ENCODE peak calls at places on chromosomes 12 and 14, in eight cellular contexts. One of them, this sample, is unnamed.

GRCh38 chr14:91416744-91417133 is 881 bp downstream of the CCDC88C start:
- DNase-seq in psoas muscle: no peak
- DNase-seq in H1: no peak
- DNase-seq in BJ: no peak
- DNase-seq in tibial artery: no peak
- DNase-seq in heart left ventricle: no peak
- DNase-seq in bronchial epithelial cell: no peak
- DNase-seq in brain microvascular endothelial cell: no peak
- DNase-seq in this sample: no peak

GRCh38 chr14:91377700-91378652 is 39.6 kb downstream of the CCDC88C start:
- DNase-seq in psoas muscle: no peak
- DNase-seq in H1: no peak
- DNase-seq in BJ: no peak
- DNase-seq in tibial artery: no peak
- DNase-seq in heart left ventricle: no peak
- DNase-seq in bronchial epithelial cell: no peak
- DNase-seq in brain microvascular endothelial cell: no peak
- DNase-seq in this sample: no peak

GRCh38 chr12:57214398-57214781 is 2.2 kb upstream of the NXPH4 start:
- DNase-seq in psoas muscle: peak; percentile 67
- DNase-seq in H1: no peak
- DNase-seq in BJ: no peak
- DNase-seq in tibial artery: peak; percentile 81
- DNase-seq in heart left ventricle: no peak
- DNase-seq in bronchial epithelial cell: peak; percentile 44
- DNase-seq in brain microvascular endothelial cell: peak; percentile 45
- DNase-seq in this sample: peak; percentile 61

GRCh38 chr12:47774664-47775063 is 1.6 kb downstream of the SLC48A1 start:
- DNase-seq in psoas muscle: peak; percentile 16
- DNase-seq in H1: no peak
- DNase-seq in BJ: no peak
- DNase-seq in tibial artery: no peak
- DNase-seq in heart left ventricle: no peak
- DNase-seq in bronchial epithelial cell: no peak
- DNase-seq in brain microvascular endothelial cell: no peak
- DNase-seq in this sample: no peak

GRCh38 chr14:105087308-105087962 is 22.2 kb upstream of the GPR132 start:
- DNase-seq in psoas muscle: no peak
- DNase-seq in H1: no peak
- DNase-seq in BJ: no peak
- DNase-seq in tibial artery: peak; percentile 72
- DNase-seq in heart left ventricle: no peak
- DNase-seq in bronchial epithelial cell: peak; percentile 80
- DNase-seq in brain microvascular endothelial cell: peak; percentile 16
- DNase-seq in this sample: peak; percentile 33

GRCh38 chr14:98623806-98624430 is 648.1 kb downstream of the BCL11B start:
- DNase-seq in psoas muscle: no peak
- DNase-seq in H1: no peak
- DNase-seq in BJ: no peak
- DNase-seq in tibial artery: no peak
- DNase-seq in heart left ventricle: no peak
- DNase-seq in bronchial epithelial cell: no peak
- DNase-seq in brain microvascular endothelial cell: no peak
- DNase-seq in this sample: no peak

GRCh38 chr12:9049520-9050133 is 60.3 kb downstream of the KLRG1 start:
- DNase-seq in psoas muscle: no peak
- DNase-seq in H1: no peak
- DNase-seq in BJ: no peak
- DNase-seq in tibial artery: no peak
- DNase-seq in heart left ventricle: no peak
- DNase-seq in bronchial epithelial cell: peak; percentile 58
- DNase-seq in brain microvascular endothelial cell: peak; percentile 39
- DNase-seq in this sample: no peak

GRCh38 chr12:132686831-132687210 is 321 bp downstream of the POLE start:
- DNase-seq in psoas muscle: no peak
- DNase-seq in H1: no peak
- DNase-seq in BJ: no peak
- DNase-seq in tibial artery: no peak
- DNase-seq in heart left ventricle: no peak
- DNase-seq in bronchial epithelial cell: no peak
- DNase-seq in brain microvascular endothelial cell: no peak
- DNase-seq in this sample: no peak

GRCh38 chr12:130547480-130548155 is 168.5 kb downstream of the RIMBP2 start:
- DNase-seq in psoas muscle: no peak
- DNase-seq in H1: no peak
- DNase-seq in BJ: no peak
- DNase-seq in tibial artery: no peak
- DNase-seq in heart left ventricle: no peak
- DNase-seq in bronchial epithelial cell: no peak
- DNase-seq in brain microvascular endothelial cell: no peak
- DNase-seq in this sample: no peak

GRCh38 chr14:103545219-103545914 is 16.4 kb downstream of the TRMT61A start:
- DNase-seq in psoas muscle: peak; percentile 23
- DNase-seq in H1: no peak
- DNase-seq in BJ: no peak
- DNase-seq in tibial artery: peak; percentile 67
- DNase-seq in heart left ventricle: peak; percentile 17
- DNase-seq in bronchial epithelial cell: no peak
- DNase-seq in brain microvascular endothelial cell: no peak
- DNase-seq in this sample: no peak

GRCh38 chr12:92010368-92010767 is 135.3 kb downstream of the BTG1 start:
- DNase-seq in psoas muscle: no peak
- DNase-seq in H1: no peak
- DNase-seq in BJ: no peak
- DNase-seq in tibial artery: no peak
- DNase-seq in heart left ventricle: no peak
- DNase-seq in bronchial epithelial cell: no peak
- DNase-seq in brain microvascular endothelial cell: no peak
- DNase-seq in this sample: no peak

GRCh38 chr14:101595887-101596721 is 34.8 kb downstream of the DIO3 start:
- DNase-seq in psoas muscle: no peak
- DNase-seq in H1: no peak
- DNase-seq in BJ: no peak
- DNase-seq in tibial artery: no peak
- DNase-seq in heart left ventricle: no peak
- DNase-seq in bronchial epithelial cell: no peak
- DNase-seq in brain microvascular endothelial cell: no peak
- DNase-seq in this sample: peak; percentile 14

GRCh38 chr14:55249423-55249822 is 21.8 kb upstream of the FBXO34 start:
- DNase-seq in psoas muscle: no peak
- DNase-seq in H1: no peak
- DNase-seq in BJ: no peak
- DNase-seq in tibial artery: no peak
- DNase-seq in heart left ventricle: no peak
- DNase-seq in bronchial epithelial cell: peak; percentile 35
- DNase-seq in brain microvascular endothelial cell: peak; percentile 54
- DNase-seq in this sample: no peak

GRCh38 chr14:23525611-23526010 is 26.0 kb downstream of the ZFHX2 start:
- DNase-seq in psoas muscle: no peak
- DNase-seq in H1: no peak
- DNase-seq in BJ: no peak
- DNase-seq in tibial artery: no peak
- DNase-seq in heart left ventricle: no peak
- DNase-seq in bronchial epithelial cell: no peak
- DNase-seq in brain microvascular endothelial cell: no peak
- DNase-seq in this sample: no peak

GRCh38 chr14:99595524-99595923 is 8.5 kb downstream of the CCDC85C start:
- DNase-seq in psoas muscle: no peak
- DNase-seq in H1: no peak
- DNase-seq in BJ: no peak
- DNase-seq in tibial artery: no peak
- DNase-seq in heart left ventricle: no peak
- DNase-seq in bronchial epithelial cell: no peak
- DNase-seq in brain microvascular endothelial cell: no peak
- DNase-seq in this sample: no peak

GRCh38 chr14:55707365-55707804 is 127.4 kb downstream of the KTN1 start:
- DNase-seq in psoas muscle: no peak
- DNase-seq in H1: no peak
- DNase-seq in BJ: no peak
- DNase-seq in tibial artery: no peak
- DNase-seq in heart left ventricle: no peak
- DNase-seq in bronchial epithelial cell: peak; percentile 67
- DNase-seq in brain microvascular endothelial cell: peak; percentile 35
- DNase-seq in this sample: no peak

GRCh38 chr14:51845811-51846210 is 14.6 kb upstream of the GNG2 start:
- DNase-seq in psoas muscle: no peak
- DNase-seq in H1: no peak
- DNase-seq in BJ: no peak
- DNase-seq in tibial artery: no peak
- DNase-seq in heart left ventricle: no peak
- DNase-seq in bronchial epithelial cell: no peak
- DNase-seq in brain microvascular endothelial cell: no peak
- DNase-seq in this sample: no peak

DNA sequence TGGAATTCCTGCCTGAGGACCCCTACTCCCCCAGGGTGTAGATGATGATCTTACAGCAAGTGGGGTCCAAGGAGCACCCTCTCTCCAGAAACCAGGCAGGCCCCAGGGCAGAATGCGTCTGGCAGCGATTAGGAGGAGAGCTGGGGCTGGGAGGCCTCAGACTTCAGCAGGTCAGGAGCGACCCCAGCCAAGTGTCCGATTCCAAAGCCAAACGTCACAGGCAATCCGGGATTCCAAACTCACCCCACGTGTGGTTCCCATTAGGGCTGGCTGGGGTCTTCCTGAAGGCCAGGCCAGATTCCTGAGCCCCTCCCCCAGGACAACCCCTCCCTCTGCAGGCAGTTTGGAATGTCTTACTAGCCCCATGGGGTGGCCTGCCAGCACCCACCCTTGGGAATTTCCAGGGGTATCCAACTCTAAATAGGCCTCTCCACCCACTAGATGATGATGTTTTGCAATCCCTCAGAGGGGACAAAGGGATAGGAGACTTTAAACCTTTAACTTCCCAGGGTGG is 17.3 kb upstream of the FIGNL2 start:
- DNase-seq in psoas muscle: no peak
- DNase-seq in H1: no peak
- DNase-seq in BJ: no peak
- DNase-seq in tibial artery: no peak
- DNase-seq in heart left ventricle: peak; percentile 19
- DNase-seq in bronchial epithelial cell: no peak
- DNase-seq in brain microvascular endothelial cell: no peak
- DNase-seq in this sample: no peak
- H3K27me3 ChIP-seq in psoas muscle: peaks cover 6% of the 10 kb centered on the region
- H3K27me3 ChIP-seq in H1: peaks cover 25% of the 10 kb centered on the region
- H3K27me3 ChIP-seq in BJ: peaks cover 16% of the 10 kb centered on the region
- H3K27me3 ChIP-seq in tibial artery: peaks cover 63% of the 10 kb centered on the region
- H3K27me3 ChIP-seq in heart left ventricle: peaks cover 19% of the 10 kb centered on the region
- H3K27me3 ChIP-seq in bronchial epithelial cell: peaks cover 44% of the 10 kb centered on the region
- H3K27me3 ChIP-seq in brain microvascular endothelial cell: peaks cover 32% of the 10 kb centered on the region
- H3K27me3 ChIP-seq in this sample: no peaks in the 10 kb centered on the region

GRCh38 chr12:113650476-113650875 is 178.8 kb upstream of the LHX5 start:
- DNase-seq in psoas muscle: no peak
- DNase-seq in H1: no peak
- DNase-seq in BJ: no peak
- DNase-seq in tibial artery: no peak
- DNase-seq in heart left ventricle: no peak
- DNase-seq in bronchial epithelial cell: peak; percentile 8
- DNase-seq in brain microvascular endothelial cell: no peak
- DNase-seq in this sample: no peak

GRCh38 chr12:113649256-113649830 is 177.7 kb upstream of the LHX5 start:
- DNase-seq in psoas muscle: no peak
- DNase-seq in H1: no peak
- DNase-seq in BJ: no peak
- DNase-seq in tibial artery: no peak
- DNase-seq in heart left ventricle: no peak
- DNase-seq in bronchial epithelial cell: no peak
- DNase-seq in brain microvascular endothelial cell: no peak
- DNase-seq in this sample: no peak

GRCh38 chr12:113643575-113643974 is 171.9 kb upstream of the LHX5 start:
- DNase-seq in psoas muscle: no peak
- DNase-seq in H1: no peak
- DNase-seq in BJ: no peak
- DNase-seq in tibial artery: no peak
- DNase-seq in heart left ventricle: no peak
- DNase-seq in bronchial epithelial cell: no peak
- DNase-seq in brain microvascular endothelial cell: no peak
- DNase-seq in this sample: no peak

GRCh38 chr12:113645183-113645582 is 173.5 kb upstream of the LHX5 start:
- DNase-seq in psoas muscle: no peak
- DNase-seq in H1: no peak
- DNase-seq in BJ: no peak
- DNase-seq in tibial artery: no peak
- DNase-seq in heart left ventricle: no peak
- DNase-seq in bronchial epithelial cell: no peak
- DNase-seq in brain microvascular endothelial cell: no peak
- DNase-seq in this sample: no peak

DNA sequence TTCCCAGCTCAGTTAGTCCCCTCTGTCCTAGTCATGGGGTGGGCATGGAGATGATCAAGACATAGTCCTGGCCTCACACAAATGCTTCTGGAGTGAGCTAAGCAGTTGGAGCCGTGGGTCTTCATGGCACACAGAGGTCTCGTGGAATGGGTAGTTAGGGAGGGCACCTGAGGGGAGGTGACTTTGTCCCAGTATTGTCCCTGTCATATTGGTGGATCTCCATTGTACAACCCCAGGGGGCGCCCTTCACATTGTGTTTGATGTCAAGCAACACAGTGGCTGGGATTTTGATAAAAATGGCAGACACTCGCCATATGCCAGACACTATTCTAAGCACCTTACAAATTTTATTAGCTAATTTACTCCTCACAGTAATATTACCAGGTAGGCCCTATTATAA is 175.4 kb upstream of the LHX5 start:
- DNase-seq in psoas muscle: no peak
- DNase-seq in H1: no peak
- DNase-seq in BJ: no peak
- DNase-seq in tibial artery: no peak
- DNase-seq in heart left ventricle: no peak
- DNase-seq in bronchial epithelial cell: no peak
- DNase-seq in brain microvascular endothelial cell: no peak
- DNase-seq in this sample: no peak
- TF ChIP-seq CTCF in psoas muscle: no peak
- TF ChIP-seq CTCF in H1: peak; percentile 36
- TF ChIP-seq CTCF in BJ: no peak
- TF ChIP-seq CTCF in tibial artery: no peak
- TF ChIP-seq CTCF in heart left ventricle: no peak
- TF ChIP-seq CTCF in bronchial epithelial cell: no peak
- TF ChIP-seq CTCF in brain microvascular endothelial cell: peak; percentile 15
- TF ChIP-seq CTCF in this sample: no peak

DNA sequence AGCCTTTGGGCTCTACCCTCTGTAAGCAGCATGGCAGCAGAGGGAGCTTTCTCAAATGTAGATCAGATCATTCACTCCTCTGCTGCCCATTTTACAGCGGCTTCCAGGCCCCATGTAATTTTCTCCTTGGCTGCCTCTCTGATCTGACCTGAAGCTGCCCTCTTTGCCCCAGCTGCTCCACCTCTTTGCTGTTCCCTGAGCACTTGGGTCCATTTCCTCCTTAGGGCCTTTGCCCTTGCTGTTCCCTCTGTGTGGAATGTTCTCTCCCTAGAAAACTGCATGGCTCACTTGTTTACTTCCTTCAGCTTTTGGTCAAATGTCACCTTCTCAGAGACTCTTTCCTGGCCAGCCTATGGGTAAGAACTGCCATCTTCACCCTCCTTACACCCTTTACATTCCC is 37.2 kb downstream of the SMOC1 start:
- DNase-seq in psoas muscle: no peak
- DNase-seq in H1: no peak
- DNase-seq in BJ: no peak
- DNase-seq in tibial artery: no peak
- DNase-seq in heart left ventricle: no peak
- DNase-seq in bronchial epithelial cell: no peak
- DNase-seq in brain microvascular endothelial cell: no peak
- DNase-seq in this sample: no peak
- H3K27me3 ChIP-seq in psoas muscle: no peaks in the 10 kb centered on the region
- H3K27me3 ChIP-seq in H1: no peaks in the 10 kb centered on the region
- H3K27me3 ChIP-seq in BJ: no peaks in the 10 kb centered on the region
- H3K27me3 ChIP-seq in tibial artery: no peaks in the 10 kb centered on the region
- H3K27me3 ChIP-seq in heart left ventricle: peaks cover 5% of the 10 kb centered on the region
- H3K27me3 ChIP-seq in bronchial epithelial cell: no peaks in the 10 kb centered on the region
- H3K27me3 ChIP-seq in brain microvascular endothelial cell: no peaks in the 10 kb centered on the region
- H3K27me3 ChIP-seq in this sample: no peaks in the 10 kb centered on the region

GRCh38 chr12:11513288-11513687 is 117.9 kb upstream of the PRB2 start:
- DNase-seq in psoas muscle: no peak
- DNase-seq in H1: no peak
- DNase-seq in BJ: no peak
- DNase-seq in tibial artery: no peak
- DNase-seq in heart left ventricle: no peak
- DNase-seq in bronchial epithelial cell: peak; percentile 10
- DNase-seq in brain microvascular endothelial cell: peak; percentile 12
- DNase-seq in this sample: no peak
- TF ChIP-seq CTCF in psoas muscle: no peak
- TF ChIP-seq CTCF in H1: no peak
- TF ChIP-seq CTCF in BJ: no peak
- TF ChIP-seq CTCF in tibial artery: no peak
- TF ChIP-seq CTCF in heart left ventricle: no peak
- TF ChIP-seq CTCF in bronchial epithelial cell: no peak
- TF ChIP-seq CTCF in brain microvascular endothelial cell: peak; percentile 47
- TF ChIP-seq CTCF in this sample: no peak